ENCODE peak calls at places on chromosomes 16 and 17, in ten cellular contexts. One of them, this sample, is unnamed.

GRCh38 chr16:51919736-51920135 is 627.2 kb downstream of the TOX3 start:
- DNase-seq in RWPE1: no peak
- DNase-seq in hypothalamus: no peak
- DNase-seq in stimulated activated CD8-positive, alpha-beta memory T cell treated with anti-CD3 and anti-CD28 coated beads, Interleukin-7, amount 100 ng/mL, for 48 hours: no peak
- DNase-seq in posterior cingulate gyrus: no peak
- DNase-seq in NCI-H1105: no peak
- DNase-seq in activated naive CD8-positive, alpha-beta T cell treated with anti-CD3 and anti-CD28 coated beads, Interleukin-2, amount 50 U/mL, for 24 hours: no peak
- DNase-seq in MV-4-11: no peak
- DNase-seq in transverse colon: no peak
- DNase-seq in ureter: no peak
- DNase-seq in this sample: peak

GRCh38 chr17:19019041-19019941 is 14.7 kb upstream of the FAM83G start:
- DNase-seq in RWPE1: no peak
- DNase-seq in hypothalamus: no peak
- DNase-seq in stimulated activated CD8-positive, alpha-beta memory T cell treated with anti-CD3 and anti-CD28 coated beads, Interleukin-7, amount 100 ng/mL, for 48 hours: no peak
- DNase-seq in posterior cingulate gyrus: peak
- DNase-seq in NCI-H1105: peak
- DNase-seq in activated naive CD8-positive, alpha-beta T cell treated with anti-CD3 and anti-CD28 coated beads, Interleukin-2, amount 50 U/mL, for 24 hours: no peak
- DNase-seq in MV-4-11: no peak
- DNase-seq in transverse colon: no peak
- DNase-seq in ureter: no peak
- DNase-seq in this sample: no peak

GRCh38 chr17:37273419-37274051 is 102.2 kb upstream of the C17orf78 start:
- DNase-seq in RWPE1: peak
- DNase-seq in hypothalamus: no peak
- DNase-seq in stimulated activated CD8-positive, alpha-beta memory T cell treated with anti-CD3 and anti-CD28 coated beads, Interleukin-7, amount 100 ng/mL, for 48 hours: no peak
- DNase-seq in posterior cingulate gyrus: no peak
- DNase-seq in NCI-H1105: no peak
- DNase-seq in activated naive CD8-positive, alpha-beta T cell treated with anti-CD3 and anti-CD28 coated beads, Interleukin-2, amount 50 U/mL, for 24 hours: no peak
- DNase-seq in MV-4-11: peak
- DNase-seq in transverse colon: no peak
- DNase-seq in ureter: no peak
- DNase-seq in this sample: peak

GRCh38 chr16:74503412-74503811 is 82.1 kb upstream of the CLEC18B start:
- DNase-seq in RWPE1: no peak
- DNase-seq in hypothalamus: no peak
- DNase-seq in stimulated activated CD8-positive, alpha-beta memory T cell treated with anti-CD3 and anti-CD28 coated beads, Interleukin-7, amount 100 ng/mL, for 48 hours: no peak
- DNase-seq in posterior cingulate gyrus: no peak
- DNase-seq in NCI-H1105: no peak
- DNase-seq in activated naive CD8-positive, alpha-beta T cell treated with anti-CD3 and anti-CD28 coated beads, Interleukin-2, amount 50 U/mL, for 24 hours: no peak
- DNase-seq in MV-4-11: no peak
- DNase-seq in transverse colon: no peak
- DNase-seq in ureter: no peak
- DNase-seq in this sample: no peak

GRCh38 chr17:17698869-17699351 is 17.7 kb downstream of the RAI1 start:
- DNase-seq in RWPE1: no peak
- DNase-seq in hypothalamus: no peak
- DNase-seq in stimulated activated CD8-positive, alpha-beta memory T cell treated with anti-CD3 and anti-CD28 coated beads, Interleukin-7, amount 100 ng/mL, for 48 hours: no peak
- DNase-seq in posterior cingulate gyrus: no peak
- DNase-seq in NCI-H1105: no peak
- DNase-seq in activated naive CD8-positive, alpha-beta T cell treated with anti-CD3 and anti-CD28 coated beads, Interleukin-2, amount 50 U/mL, for 24 hours: no peak
- DNase-seq in MV-4-11: no peak
- DNase-seq in transverse colon: no peak
- DNase-seq in ureter: no peak
- DNase-seq in this sample: no peak

GRCh38 chr17:33342025-33342424 is 48.9 kb upstream of the ASIC2 start:
- DNase-seq in RWPE1: no peak
- DNase-seq in hypothalamus: no peak
- DNase-seq in stimulated activated CD8-positive, alpha-beta memory T cell treated with anti-CD3 and anti-CD28 coated beads, Interleukin-7, amount 100 ng/mL, for 48 hours: no peak
- DNase-seq in posterior cingulate gyrus: no peak
- DNase-seq in NCI-H1105: no peak
- DNase-seq in activated naive CD8-positive, alpha-beta T cell treated with anti-CD3 and anti-CD28 coated beads, Interleukin-2, amount 50 U/mL, for 24 hours: no peak
- DNase-seq in MV-4-11: peak
- DNase-seq in transverse colon: no peak
- DNase-seq in ureter: no peak
- DNase-seq in this sample: no peak

GRCh38 chr16:82824408-82824807 is 197.6 kb downstream of the CDH13 start:
- DNase-seq in RWPE1: no peak
- DNase-seq in hypothalamus: no peak
- DNase-seq in stimulated activated CD8-positive, alpha-beta memory T cell treated with anti-CD3 and anti-CD28 coated beads, Interleukin-7, amount 100 ng/mL, for 48 hours: no peak
- DNase-seq in posterior cingulate gyrus: no peak
- DNase-seq in NCI-H1105: no peak
- DNase-seq in activated naive CD8-positive, alpha-beta T cell treated with anti-CD3 and anti-CD28 coated beads, Interleukin-2, amount 50 U/mL, for 24 hours: no peak
- DNase-seq in MV-4-11: no peak
- DNase-seq in transverse colon: no peak
- DNase-seq in ureter: no peak
- DNase-seq in this sample: peak

GRCh38 chr17:43006639-43007551 is at the start of gene IFI35:
- DNase-seq in RWPE1: peak
- DNase-seq in hypothalamus: peak
- DNase-seq in stimulated activated CD8-positive, alpha-beta memory T cell treated with anti-CD3 and anti-CD28 coated beads, Interleukin-7, amount 100 ng/mL, for 48 hours: peak
- DNase-seq in posterior cingulate gyrus: peak
- DNase-seq in NCI-H1105: no peak
- DNase-seq in activated naive CD8-positive, alpha-beta T cell treated with anti-CD3 and anti-CD28 coated beads, Interleukin-2, amount 50 U/mL, for 24 hours: peak
- DNase-seq in MV-4-11: peak
- DNase-seq in transverse colon: peak
- DNase-seq in ureter: peak
- DNase-seq in this sample: peak

GRCh38 chr16:73240928-73241327 is 193.0 kb upstream of the ZFHX3 start:
- DNase-seq in RWPE1: no peak
- DNase-seq in hypothalamus: no peak
- DNase-seq in stimulated activated CD8-positive, alpha-beta memory T cell treated with anti-CD3 and anti-CD28 coated beads, Interleukin-7, amount 100 ng/mL, for 48 hours: no peak
- DNase-seq in posterior cingulate gyrus: no peak
- DNase-seq in NCI-H1105: no peak
- DNase-seq in activated naive CD8-positive, alpha-beta T cell treated with anti-CD3 and anti-CD28 coated beads, Interleukin-2, amount 50 U/mL, for 24 hours: no peak
- DNase-seq in MV-4-11: no peak
- DNase-seq in transverse colon: no peak
- DNase-seq in ureter: no peak
- DNase-seq in this sample: no peak

GRCh38 chr17:39332092-39332491 is 69.3 kb downstream of the FBXL20 start:
- DNase-seq in RWPE1: no peak
- DNase-seq in hypothalamus: no peak
- DNase-seq in stimulated activated CD8-positive, alpha-beta memory T cell treated with anti-CD3 and anti-CD28 coated beads, Interleukin-7, amount 100 ng/mL, for 48 hours: no peak
- DNase-seq in posterior cingulate gyrus: no peak
- DNase-seq in NCI-H1105: no peak
- DNase-seq in activated naive CD8-positive, alpha-beta T cell treated with anti-CD3 and anti-CD28 coated beads, Interleukin-2, amount 50 U/mL, for 24 hours: no peak
- DNase-seq in MV-4-11: no peak
- DNase-seq in transverse colon: no peak
- DNase-seq in ureter: no peak
- DNase-seq in this sample: no peak

GRCh38 chr17:80964859-80965580 is 26.6 kb upstream of the CHMP6 start:
- DNase-seq in RWPE1: no peak
- DNase-seq in hypothalamus: no peak
- DNase-seq in stimulated activated CD8-positive, alpha-beta memory T cell treated with anti-CD3 and anti-CD28 coated beads, Interleukin-7, amount 100 ng/mL, for 48 hours: no peak
- DNase-seq in posterior cingulate gyrus: peak
- DNase-seq in NCI-H1105: no peak
- DNase-seq in activated naive CD8-positive, alpha-beta T cell treated with anti-CD3 and anti-CD28 coated beads, Interleukin-2, amount 50 U/mL, for 24 hours: no peak
- DNase-seq in MV-4-11: no peak
- DNase-seq in transverse colon: no peak
- DNase-seq in ureter: no peak
- DNase-seq in this sample: no peak

This sample was measured in RPMI7951.